ENCODE peak calls at places on chromosomes 4 and X, in four cellular contexts. T, R, Y and L are unnamed samples.

GRCh38 chr4:137531951-137532868 is at the start of gene PCDH18:
- DNase-seq in T (peak; percentile 68), Y (no peak), R (peak; percentile 59), L (peak; percentile 77)

GRCh38 chr4:118400362-118400761 is 47.6 kb upstream of the PRSS12 start:
- DNase-seq in T (no peak), R (no peak), Y (no peak), L (no peak)

GRCh38 chr4:2354760-2355159 is 63.7 kb downstream of the ZFYVE28 start:
- DNase-seq in R (peak; percentile 15), Y (no peak), T (no peak), L (no peak)

GRCh38 chr4:153420361-153420760 is 45.8 kb upstream of the TMEM131L start:
- DNase-seq in Y (no peak), R (no peak), T (no peak), L (no peak)

GRCh38 chrX:7059214-7059838 is 88.2 kb upstream of the STS start:
- DNase-seq in Y (no peak), R (no peak), T (no peak), L (no peak)

GRCh38 chr4:101200561-101200960 is 146.8 kb downstream of the PPP3CA start:
- DNase-seq in R (no peak), Y (no peak), T (no peak), L (no peak)

GRCh38 chrX:116009871-116010710 is 160.5 kb upstream of the AGTR2 start:
- DNase-seq in R (peak; percentile 9), T (no peak), Y (no peak), L (peak; percentile 30)

GRCh38 chrX:30504309-30504708 is 73.3 kb downstream of the TASL start:
- DNase-seq in R (peak; percentile 8), Y (peak; percentile 3), T (no peak), L (no peak)

GRCh38 chrX:150533863-150534262 is 34.6 kb upstream of the MTM1 start:
- DNase-seq in T (no peak), Y (peak; percentile 35), R (no peak), L (no peak)

DNA sequence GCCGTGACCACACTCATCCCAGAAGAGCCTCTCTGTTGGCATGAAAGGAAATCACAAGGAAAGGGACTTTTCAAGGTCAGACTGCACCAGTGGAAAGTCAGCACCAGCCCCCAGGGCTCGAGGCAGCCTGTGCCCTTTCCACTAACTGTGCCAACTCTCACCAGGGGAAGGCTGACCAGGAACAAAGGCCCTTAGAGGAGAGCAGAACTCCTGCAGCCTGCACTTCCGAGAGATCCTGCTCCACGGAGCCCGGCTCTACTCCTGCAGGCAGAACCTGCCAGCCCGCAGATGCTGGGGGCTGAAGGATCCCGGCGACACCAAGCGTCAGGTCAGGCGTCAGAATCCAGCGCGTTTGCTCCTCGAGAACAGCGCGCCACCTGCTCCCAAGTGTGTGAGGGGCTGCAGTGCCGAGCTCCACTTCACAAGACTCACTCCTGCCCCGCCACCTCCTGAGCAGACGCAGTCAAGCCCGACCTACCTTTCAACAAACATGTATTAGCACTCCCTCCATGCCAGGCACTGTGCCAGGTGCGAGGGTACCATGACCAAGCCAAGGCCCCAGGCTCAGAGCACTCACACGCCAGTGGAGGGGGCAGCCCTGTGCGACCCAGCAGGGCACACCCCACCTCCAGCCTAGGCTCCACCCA is 13.6 kb upstream of the HELT start:
- DNase-seq in R (no peak), T (no peak), Y (no peak), L (peak; percentile 53)
- TF ChIP-seq TEAD4 in R (no peak), T (no peak), Y (no peak), L (no peak)

DNA sequence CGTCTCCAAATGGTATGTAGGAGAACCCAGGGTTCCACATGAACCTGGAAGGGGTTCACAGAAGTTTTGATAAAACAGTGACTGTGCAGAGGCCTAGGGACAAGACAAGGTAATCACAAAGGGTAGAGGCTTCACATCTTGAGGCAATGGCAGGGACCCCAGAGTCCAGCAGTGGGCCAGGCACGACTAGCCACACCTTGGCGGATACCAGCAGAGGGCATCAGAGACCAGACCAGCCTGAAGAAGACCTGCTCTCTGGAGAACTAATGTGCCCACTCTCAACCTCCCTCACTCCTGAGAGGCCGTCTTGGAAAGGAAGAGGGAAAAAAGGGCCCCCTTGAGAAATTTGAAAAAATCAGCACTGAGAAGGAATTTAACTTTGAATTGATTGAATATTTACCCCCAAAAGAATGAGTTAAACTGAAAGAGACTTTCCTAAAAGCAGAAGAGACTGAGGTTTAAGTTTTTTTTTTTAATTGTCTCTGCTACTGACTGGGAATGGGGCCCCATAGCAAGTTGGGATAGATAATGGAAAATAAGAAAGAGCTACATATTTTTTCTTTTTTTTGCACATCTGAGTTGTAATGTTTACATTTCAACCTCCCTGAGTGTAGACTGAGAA is 243.8 kb upstream of the JADE1 start:
- DNase-seq in R (peak; percentile 42), T (peak; percentile 80), Y (peak; percentile 39), L (peak; percentile 78)
- TF ChIP-seq TEAD4 in R (no peak), T (no peak), Y (no peak), L (no peak)

DNA sequence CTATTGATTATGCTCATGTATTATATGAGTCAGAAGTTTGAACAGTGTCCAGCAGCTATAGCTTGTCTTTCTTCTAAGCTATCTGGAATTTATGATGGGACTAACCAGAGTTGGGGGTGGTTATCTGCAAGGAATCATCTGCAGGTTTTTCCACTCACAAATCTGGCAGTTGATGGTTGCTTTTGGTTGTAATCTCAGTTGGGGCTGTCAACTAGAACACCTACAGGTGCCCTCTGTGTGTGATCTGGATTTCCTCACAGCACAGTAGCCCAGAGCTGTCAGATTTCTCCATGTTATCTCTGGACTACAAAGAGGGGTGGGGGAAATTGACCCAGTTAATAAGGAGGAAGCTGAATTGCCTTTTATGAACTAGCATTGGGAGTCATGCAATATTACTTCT is 51.4 kb upstream of the MAP9 start:
- DNase-seq in Y (no peak), T (no peak), R (peak; percentile 44), L (no peak)
- TF ChIP-seq TEAD4 in Y (no peak), T (no peak), R (no peak), L (no peak)

DNA sequence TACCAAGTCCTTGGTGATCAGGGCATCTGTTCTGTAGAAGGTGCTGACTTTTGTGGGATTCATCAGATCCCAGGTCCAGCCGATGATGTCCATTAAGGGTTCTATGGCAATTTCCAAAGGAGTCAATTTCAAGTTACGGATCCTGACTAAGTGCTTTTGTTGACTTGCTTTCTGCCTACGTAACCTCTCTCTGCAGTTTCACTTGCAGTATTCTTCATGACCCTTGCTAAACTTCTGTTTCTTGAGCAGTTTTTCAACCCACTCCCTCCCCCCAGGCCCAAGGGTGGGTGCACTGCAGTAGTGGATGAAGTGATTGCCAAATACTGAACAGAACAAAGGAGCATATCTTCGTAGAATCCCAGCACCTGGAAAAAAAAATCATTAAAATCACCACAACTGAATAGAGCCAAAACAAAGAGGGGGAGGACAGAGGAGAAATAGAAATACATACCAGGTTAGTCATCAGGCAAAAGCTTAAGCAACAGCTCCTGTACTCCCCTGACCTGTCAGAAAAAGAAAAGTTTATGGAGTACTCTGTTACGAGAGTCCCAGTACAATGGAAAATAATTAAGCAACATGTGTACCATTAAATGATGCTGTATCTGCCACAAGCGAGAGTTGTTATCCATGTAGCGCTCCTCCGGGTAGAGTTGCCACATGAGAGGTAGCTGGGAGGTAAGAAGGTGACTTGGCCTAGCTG is 5.8 kb downstream of the CMC4 start:
- DNase-seq in R (no peak), Y (no peak), T (no peak), L (no peak)
- TF ChIP-seq TEAD4 in R (no peak), Y (no peak), T (no peak), L (no peak)

GRCh38 chrX:74420194-74421035 is 878 bp upstream of the SLC16A2 start:
- DNase-seq in R (peak; percentile 78), Y (no peak), T (peak; percentile 68), L (peak; percentile 74)
- TF ChIP-seq TEAD4 in R (no peak), Y (no peak), T (no peak), L (no peak)